ENCODE peak calls at places on chromosomes 16 and 17, in seven cellular contexts. P is stimulated activated CD4-positive, alpha-beta T cell treated with anti-CD3 and anti-CD28 coated beads, Interleukin-4, amount 100 ng/mL, for 1 hour; T is activated CD4-positive, alpha-beta T cell treated with anti-CD3 and anti-CD28 coated beads for 48 hours; G is stimulated activated CD8-positive, alpha-beta memory T cell treated with anti-CD3 and anti-CD28 coated beads, Interleukin-4, amount 100 ng/mL, for 4 hours; A is mucosa of gallbladder; C is myocyte; H is H4. I is an unnamed sample.

GRCh38 chr16:81836279-81837054 is 57.4 kb downstream of the PLCG2 start:
- DNase-seq in T (no peak), G (no peak), A (no peak), P (no peak), H (no peak), C (no peak), I (no peak)

GRCh38 chr17:43599835-43600234 is 53.7 kb upstream of the ETV4 start:
- DNase-seq in C (peak), G (no peak), P (no peak), H (peak), A (peak), T (no peak), I (no peak)

GRCh38 chr17:4537451-4538235 is 17.5 kb downstream of the MYBBP1A start:
- DNase-seq in H (no peak), A (no peak), T (no peak), C (no peak), P (no peak), G (no peak), I (no peak)

GRCh38 chr17:34706029-34706428 is 126.6 kb downstream of the TMEM132E start:
- DNase-seq in T (peak), A (peak), G (no peak), C (peak), P (peak), H (no peak), I (peak)

GRCh38 chr17:72733619-72734282 is 358.7 kb downstream of the SLC39A11 start:
- DNase-seq in G (no peak), T (no peak), C (no peak), H (no peak), P (no peak), A (no peak), I (no peak)

GRCh38 chr17:50807014-50807413 is 28.4 kb upstream of the WFIKKN2 start:
- DNase-seq in P (no peak), A (no peak), G (no peak), C (no peak), T (no peak), H (no peak), I (no peak)

GRCh38 chr17:51118330-51119195 is 2.1 kb downstream of the SPAG9 start:
- DNase-seq in P (no peak), C (peak), A (peak), G (no peak), T (no peak), H (peak), I (no peak)

GRCh38 chr16:73126453-73126853 is 78.5 kb upstream of the ZFHX3 start:
- DNase-seq in G (no peak), A (peak), P (no peak), T (no peak), H (peak), C (no peak), I (no peak)

GRCh38 chr17:27471321-27472269 is 15.3 kb downstream of the KSR1 start:
- DNase-seq in T (peak), H (no peak), A (no peak), G (peak), P (peak), C (no peak), I (no peak)

GRCh38 chr16:82633964-82634600 is 7.3 kb downstream of the CDH13 start:
- DNase-seq in C (peak), G (no peak), P (no peak), T (no peak), H (no peak), A (no peak), I (no peak)

GRCh38 chr16:89410794-89411309 is 79.5 kb downstream of the ANKRD11 start:
- DNase-seq in C (peak), P (no peak), H (peak), A (peak), T (peak), G (no peak), I (no peak)

GRCh38 chr16:2782583-2783351 is 4.6 kb downstream of the PRSS33 start:
- DNase-seq in G (no peak), H (no peak), T (no peak), A (no peak), C (no peak), P (no peak), I (peak)

GRCh38 chr17:21278304-21279197 is 6.0 kb upstream of the MAP2K3 start:
- DNase-seq in G (no peak), C (peak), P (no peak), A (peak), H (no peak), T (peak), I (no peak)

GRCh38 chr16:85398688-85399582 is 214.2 kb upstream of the GSE1 start:
- DNase-seq in G (no peak), P (no peak), H (no peak), T (no peak), C (no peak), A (no peak), I (no peak)

GRCh38 chr17:66975614-66976378 is 11.3 kb downstream of the CACNG4 start:
- DNase-seq in C (peak), G (no peak), T (peak), H (no peak), P (no peak), A (no peak), I (peak)

GRCh38 chr17:81405382-81406005 is 10.2 kb downstream of the BAHCC1 start:
- DNase-seq in H (no peak), A (no peak), C (no peak), P (no peak), T (no peak), G (no peak), I (no peak)

GRCh38 chr17:63542942-63543821 is 7.1 kb upstream of the DCAF7 start:
- DNase-seq in P (no peak), A (no peak), T (no peak), G (no peak), C (no peak), H (no peak), I (no peak)

GRCh38 chr17:79106958-79107357 is 32.3 kb downstream of the ENGASE start:
- DNase-seq in P (no peak), T (no peak), A (no peak), G (no peak), H (no peak), C (no peak), I (no peak)

I was measured in H9.